ENCODE peak calls at places on chromosomes 13 and 19, in seven cellular contexts. D is Panc1; I is AG04450; Y is mesendoderm; V is GM12865; H is CD4-positive, CD25-positive, alpha-beta regulatory T cell; S is breast epithelium. L is an unnamed sample.

GRCh38 chr19:46487802-46488445 is 7.7 kb downstream of the PNMA8B start:
- DNase-seq in D (peak; percentile 27), I (no peak), V (peak; percentile 68), Y (peak; percentile 72), H (peak; percentile 69), S (peak; percentile 70), L (no peak)

GRCh38 chr13:66237411-66238062 is 992.6 kb downstream of the PCDH9 start:
- DNase-seq in Y (peak; percentile 22), S (no peak), V (no peak), H (no peak), D (no peak), I (no peak), L (no peak)

GRCh38 chr13:71144883-71145282 is 722.1 kb downstream of the DACH1 start:
- DNase-seq in H (no peak), S (no peak), I (no peak), D (no peak), Y (no peak), V (no peak), L (no peak)

GRCh38 chr13:94327318-94327717 is 152.2 kb downstream of the DCT start:
- DNase-seq in D (no peak), V (peak; percentile 86), H (peak; percentile 28), I (no peak), Y (peak; percentile 56), S (no peak), L (no peak)

GRCh38 chr13:33842207-33842606 is 24.3 kb downstream of the RFC3 start:
- DNase-seq in D (no peak), V (no peak), H (no peak), S (no peak), Y (no peak), I (no peak), L (no peak)

GRCh38 chr19:2739602-2740313 is at the start of gene SLC39A3:
- DNase-seq in I (peak; percentile 98), V (peak; percentile 100), H (peak; percentile 98), D (peak; percentile 80), S (peak; percentile 97), Y (peak; percentile 99), L (peak; percentile 76)

GRCh38 chr19:29128203-29128602 is 84.7 kb downstream of the UQCRFS1 start:
- DNase-seq in H (no peak), Y (no peak), I (no peak), V (no peak), D (no peak), S (no peak), L (no peak)

GRCh38 chr19:45591004-45591637 is 6.5 kb upstream of the OPA3 start:
- DNase-seq in I (no peak), V (peak; percentile 66), S (no peak), D (no peak), H (no peak), Y (peak; percentile 77), L (no peak)

GRCh38 chr13:47426126-47426849 is 529.4 kb upstream of the HTR2A start:
- DNase-seq in H (no peak), Y (no peak), D (peak; percentile 8), S (peak; percentile 77), V (no peak), I (no peak), L (no peak)

GRCh38 chr13:49428041-49428763 is 15.7 kb downstream of the CAB39L start:
- DNase-seq in Y (no peak), S (no peak), I (no peak), D (no peak), H (no peak), V (no peak), L (no peak)

GRCh38 chr19:17616961-17617806 is 61.7 kb downstream of the COLGALT1 start:
- DNase-seq in D (peak; percentile 10), H (no peak), S (no peak), Y (peak; percentile 77), I (no peak), V (peak; percentile 41), L (no peak)

GRCh38 chr19:41670755-41671154 is 17.3 kb downstream of the CEACAM7 start:
- DNase-seq in S (no peak), D (no peak), H (no peak), V (no peak), Y (no peak), I (no peak), L (no peak)

GRCh38 chr19:38691938-38692457 is 44.5 kb downstream of the ACTN4 start:
- DNase-seq in S (peak; percentile 91), I (peak; percentile 55), Y (no peak), H (no peak), D (peak; percentile 99), V (no peak), L (peak; percentile 88)

GRCh38 chr19:46040952-46041500 is at the start of gene IGFL4:
- DNase-seq in S (no peak), H (no peak), I (no peak), V (no peak), Y (no peak), D (no peak), L (no peak)

GRCh38 chr13:49517461-49517860 is 21.7 kb downstream of the PHF11 start:
- DNase-seq in S (no peak), H (no peak), I (no peak), Y (peak; percentile 44), D (no peak), V (peak; percentile 10), L (no peak)

GRCh38 chr19:518292-519231 is 11.3 kb downstream of the TPGS1 start:
- DNase-seq in V (peak; percentile 46), S (no peak), Y (peak; percentile 93), D (no peak), H (peak; percentile 68), I (no peak), L (no peak)

GRCh38 chr19:43779820-43780219 is 953 bp downstream of the KCNN4 start:
- DNase-seq in S (no peak), D (no peak), H (no peak), V (peak; percentile 60), I (no peak), Y (no peak), L (no peak)

GRCh38 chr13:94444826-94445225 is 34.7 kb downstream of the DCT start:
- DNase-seq in I (no peak), D (no peak), H (no peak), Y (no peak), S (no peak), V (no peak), L (no peak)

GRCh38 chr13:102402292-102402691 is 444 bp upstream of the FGF14 start:
- DNase-seq in S (no peak), V (no peak), H (peak; percentile 25), Y (peak; percentile 96), D (no peak), I (no peak), L (no peak)

GRCh38 chr13:23701646-23702045 is 131.4 kb downstream of the TNFRSF19 start:
- DNase-seq in H (no peak), S (peak; percentile 60), I (no peak), V (no peak), D (no peak), Y (no peak), L (no peak)

GRCh38 chr13:111526922-111527321 is 206.5 kb downstream of the TEX29 start:
- DNase-seq in S (no peak), D (no peak), V (no peak), H (no peak), Y (no peak), I (no peak), L (no peak)

GRCh38 chr19:6677924-6678689 is 8.1 kb upstream of the TNFSF14 start:
- DNase-seq in I (no peak), H (peak; percentile 24), S (no peak), V (no peak), Y (peak; percentile 76), D (no peak), L (no peak)

GRCh38 chr19:36152886-36153525 is 759 bp upstream of the COX7A1 start:
- DNase-seq in V (no peak), I (no peak), D (no peak), H (no peak), S (no peak), Y (no peak), L (no peak)
- H3K4me3 ChIP-seq in V (no peak overlapping the region), I (no peak overlapping the region), D (no peak overlapping the region), H (no peak overlapping the region), S (peak overlapping the region; percentile 59), Y (no peak overlapping the region), L (peak overlapping the region; percentile 46)

DNA sequence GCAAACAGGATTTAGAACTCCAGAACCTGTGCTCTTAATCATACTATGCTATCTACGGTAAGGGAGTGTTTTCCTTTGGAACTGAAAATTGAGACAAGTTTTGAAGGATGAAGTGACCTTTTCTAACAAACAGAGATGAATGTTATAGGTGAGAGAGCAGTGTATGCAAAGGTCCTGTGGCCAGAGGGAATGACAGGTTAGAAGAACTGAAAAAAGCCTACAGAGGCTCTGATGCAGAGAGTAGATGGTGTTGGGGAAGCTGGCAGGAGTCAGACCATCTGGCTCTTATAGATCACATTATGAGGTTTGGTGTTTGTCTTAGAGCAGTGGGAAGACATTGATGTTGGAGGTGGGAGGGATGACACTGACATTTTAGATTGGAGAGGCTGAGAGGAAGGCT is 2.0 kb downstream of the PCCA start:
- DNase-seq in I (no peak), H (no peak), Y (no peak), S (no peak), D (no peak), V (no peak), L (no peak)
- H3K4me3 ChIP-seq in I (no peak overlapping the region), H (peak overlapping the region; percentile 96), Y (no peak overlapping the region), S (no peak overlapping the region), D (peak overlapping the region; percentile 82), V (no peak overlapping the region), L (no peak overlapping the region)

DNA sequence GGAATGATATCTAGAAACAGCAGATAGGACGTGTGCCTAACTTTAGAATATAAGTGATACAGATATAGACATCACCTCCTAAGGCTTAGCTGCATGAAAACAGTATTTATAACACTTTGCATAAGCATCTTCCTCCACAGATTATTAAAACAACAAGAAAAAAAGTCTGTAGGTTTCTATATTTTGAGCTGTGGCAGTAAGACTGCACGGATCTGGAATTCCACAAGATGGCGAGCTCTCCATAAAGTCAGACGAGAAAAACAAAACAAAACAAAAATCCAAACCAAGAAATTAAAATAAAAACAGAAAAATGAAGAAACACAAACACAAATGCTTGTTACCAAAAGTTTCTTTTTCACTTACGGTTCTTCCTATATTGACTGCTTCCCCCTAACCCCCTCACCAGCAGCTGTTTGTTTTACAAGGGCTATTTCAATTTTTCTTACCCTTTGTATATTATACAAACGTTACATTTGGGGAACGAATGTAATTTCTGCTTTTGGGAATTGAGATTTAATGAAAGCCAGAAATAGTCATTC is 285.8 kb downstream of the MYO16 start:
- DNase-seq in S (no peak), Y (peak; percentile 37), V (peak; percentile 36), H (no peak), I (peak; percentile 27), D (no peak), L (no peak)
- H3K4me3 ChIP-seq in S (peak overlapping the region; percentile 13), Y (no peak overlapping the region), V (peak overlapping the region; percentile 34), H (peak overlapping the region; percentile 68), I (peak overlapping the region; percentile 29), D (peak overlapping the region; percentile 7), L (no peak overlapping the region)

GRCh38 chr13:20955496-20955895 is 53.0 kb upstream of the XPO4 start:
- DNase-seq in Y (no peak), S (no peak), H (no peak), I (no peak), D (no peak), V (no peak), L (no peak)
- H3K4me3 ChIP-seq in Y (no peak overlapping the region), S (no peak overlapping the region), H (no peak overlapping the region), I (no peak overlapping the region), D (no peak overlapping the region), V (no peak overlapping the region), L (no peak overlapping the region)

GRCh38 chr19:53520163-53520546 is 17.8 kb upstream of the ZNF331 start:
- DNase-seq in D (no peak), I (no peak), H (no peak), Y (no peak), S (no peak), V (no peak), L (no peak)
- H3K4me3 ChIP-seq in D (peak overlapping the region; percentile 92), I (peak overlapping the region; percentile 54), H (peak overlapping the region; percentile 81), Y (no peak overlapping the region), S (peak overlapping the region; percentile 44), V (peak overlapping the region; percentile 75), L (peak overlapping the region; percentile 85)

L was measured in BJ.